ENCODE peak calls at places on chromosomes 7 and 10, in six cellular contexts. One of them, this sample, is unnamed.
A peak's percentile ranks its signal among the peaks of the same experiment; 100 is the strongest.

GRCh38 chr10:47152861-47153349 is 147.1 kb upstream of the GDF10 start:
- DNase-seq in activated naive CD4-positive, alpha-beta T cell treated with Interleukin-2 at 50 U/mL for 16 hours: no peak
- DNase-seq in stimulated activated CD4-positive, alpha-beta T cell treated with anti-CD3 and anti-CD28 coated beads, Interleukin-4, amount 100 ng/mL, for 48 hours: no peak
- DNase-seq in hippocampal formation: no peak
- DNase-seq in right atrium auricular region: no peak
- DNase-seq in adipocyte: no peak
- DNase-seq in this sample: no peak

GRCh38 chr10:127492607-127493250 is 56.4 kb upstream of the NPS start:
- DNase-seq in activated naive CD4-positive, alpha-beta T cell treated with Interleukin-2 at 50 U/mL for 16 hours: no peak
- DNase-seq in stimulated activated CD4-positive, alpha-beta T cell treated with anti-CD3 and anti-CD28 coated beads, Interleukin-4, amount 100 ng/mL, for 48 hours: no peak
- DNase-seq in hippocampal formation: no peak
- DNase-seq in right atrium auricular region: no peak
- DNase-seq in adipocyte: no peak
- DNase-seq in this sample: no peak

GRCh38 chr10:14185501-14186045 is 145.2 kb downstream of the FRMD4A start:
- DNase-seq in activated naive CD4-positive, alpha-beta T cell treated with Interleukin-2 at 50 U/mL for 16 hours: peak; percentile 63
- DNase-seq in stimulated activated CD4-positive, alpha-beta T cell treated with anti-CD3 and anti-CD28 coated beads, Interleukin-4, amount 100 ng/mL, for 48 hours: peak; percentile 54
- DNase-seq in hippocampal formation: no peak
- DNase-seq in right atrium auricular region: no peak
- DNase-seq in adipocyte: no peak
- DNase-seq in this sample: peak; percentile 35

GRCh38 chr7:145696071-145696470 is 420.5 kb upstream of the CNTNAP2 start:
- DNase-seq in activated naive CD4-positive, alpha-beta T cell treated with Interleukin-2 at 50 U/mL for 16 hours: no peak
- DNase-seq in stimulated activated CD4-positive, alpha-beta T cell treated with anti-CD3 and anti-CD28 coated beads, Interleukin-4, amount 100 ng/mL, for 48 hours: no peak
- DNase-seq in hippocampal formation: no peak
- DNase-seq in right atrium auricular region: no peak
- DNase-seq in adipocyte: no peak
- DNase-seq in this sample: no peak

GRCh38 chr7:4958477-4959301 is at the start of gene MMD2:
- DNase-seq in activated naive CD4-positive, alpha-beta T cell treated with Interleukin-2 at 50 U/mL for 16 hours: no peak
- DNase-seq in stimulated activated CD4-positive, alpha-beta T cell treated with anti-CD3 and anti-CD28 coated beads, Interleukin-4, amount 100 ng/mL, for 48 hours: no peak
- DNase-seq in hippocampal formation: no peak
- DNase-seq in right atrium auricular region: no peak
- DNase-seq in adipocyte: peak; percentile 8
- DNase-seq in this sample: no peak

GRCh38 chr7:82789883-82790609 is 346.5 kb upstream of the CACNA2D1 start:
- DNase-seq in activated naive CD4-positive, alpha-beta T cell treated with Interleukin-2 at 50 U/mL for 16 hours: no peak
- DNase-seq in stimulated activated CD4-positive, alpha-beta T cell treated with anti-CD3 and anti-CD28 coated beads, Interleukin-4, amount 100 ng/mL, for 48 hours: no peak
- DNase-seq in hippocampal formation: no peak
- DNase-seq in right atrium auricular region: no peak
- DNase-seq in adipocyte: peak; percentile 58
- DNase-seq in this sample: no peak

GRCh38 chr10:70163448-70163847 is 6.9 kb downstream of the SAR1A start:
- DNase-seq in activated naive CD4-positive, alpha-beta T cell treated with Interleukin-2 at 50 U/mL for 16 hours: no peak
- DNase-seq in stimulated activated CD4-positive, alpha-beta T cell treated with anti-CD3 and anti-CD28 coated beads, Interleukin-4, amount 100 ng/mL, for 48 hours: no peak
- DNase-seq in hippocampal formation: no peak
- DNase-seq in right atrium auricular region: no peak
- DNase-seq in adipocyte: no peak
- DNase-seq in this sample: no peak

GRCh38 chr10:88386204-88386877 is 196.8 kb downstream of the RNLS start:
- DNase-seq in activated naive CD4-positive, alpha-beta T cell treated with Interleukin-2 at 50 U/mL for 16 hours: no peak
- DNase-seq in stimulated activated CD4-positive, alpha-beta T cell treated with anti-CD3 and anti-CD28 coated beads, Interleukin-4, amount 100 ng/mL, for 48 hours: no peak
- DNase-seq in hippocampal formation: no peak
- DNase-seq in right atrium auricular region: no peak
- DNase-seq in adipocyte: peak; percentile 40
- DNase-seq in this sample: no peak

GRCh38 chr7:46811529-46811928 is 770.4 kb downstream of the TNS3 start:
- DNase-seq in activated naive CD4-positive, alpha-beta T cell treated with Interleukin-2 at 50 U/mL for 16 hours: no peak
- DNase-seq in stimulated activated CD4-positive, alpha-beta T cell treated with anti-CD3 and anti-CD28 coated beads, Interleukin-4, amount 100 ng/mL, for 48 hours: no peak
- DNase-seq in hippocampal formation: no peak
- DNase-seq in right atrium auricular region: no peak
- DNase-seq in adipocyte: peak; percentile 71
- DNase-seq in this sample: no peak

GRCh38 chr10:70835895-70836294 is 20.1 kb downstream of the SGPL1 start:
- DNase-seq in activated naive CD4-positive, alpha-beta T cell treated with Interleukin-2 at 50 U/mL for 16 hours: no peak
- DNase-seq in stimulated activated CD4-positive, alpha-beta T cell treated with anti-CD3 and anti-CD28 coated beads, Interleukin-4, amount 100 ng/mL, for 48 hours: no peak
- DNase-seq in hippocampal formation: no peak
- DNase-seq in right atrium auricular region: no peak
- DNase-seq in adipocyte: peak; percentile 81
- DNase-seq in this sample: no peak

GRCh38 chr7:34839645-34840044 is 181.6 kb downstream of the NPSR1 start:
- DNase-seq in activated naive CD4-positive, alpha-beta T cell treated with Interleukin-2 at 50 U/mL for 16 hours: no peak
- DNase-seq in stimulated activated CD4-positive, alpha-beta T cell treated with anti-CD3 and anti-CD28 coated beads, Interleukin-4, amount 100 ng/mL, for 48 hours: no peak
- DNase-seq in hippocampal formation: no peak
- DNase-seq in right atrium auricular region: no peak
- DNase-seq in adipocyte: no peak
- DNase-seq in this sample: no peak

This sample was measured in GM12891.